ENCODE peak calls at places on chromosomes 16 and 17, in seven cellular contexts. O is astrocyte of the cerebellum, K is H1, V is AG09319, W is tibial artery, U is neural crest cell, X is cardiac fibroblast. Y is an unnamed sample.

GRCh38 chr16:11994187-11995119 is 17.9 kb downstream of the SNX29 start:
- DNase-seq in O (no peak), K (no peak), V (no peak), W (peak), U (no peak), X (no peak), Y (no peak)

GRCh38 chr17:6501359-6501758 is 55.0 kb downstream of the PITPNM3 start:
- DNase-seq in O (no peak), K (no peak), V (no peak), W (peak), U (no peak), X (no peak), Y (no peak)

GRCh38 chr16:70684146-70685060 is 1.4 kb downstream of the MTSS2 start:
- DNase-seq in O (no peak), K (no peak), V (no peak), W (no peak), U (no peak), X (no peak), Y (no peak)

GRCh38 chr17:77701996-77702395 is 256.5 kb upstream of the TNRC6C start:
- DNase-seq in O (no peak), K (no peak), V (no peak), W (peak), U (no peak), X (no peak), Y (no peak)

GRCh38 chr17:72804949-72805348 is 287.5 kb downstream of the SLC39A11 start:
- DNase-seq in O (no peak), K (no peak), V (no peak), W (no peak), U (no peak), X (no peak), Y (no peak)

GRCh38 chr17:74773871-74774286 is 2.3 kb downstream of the NAT9 start:
- DNase-seq in O (no peak), K (no peak), V (no peak), W (no peak), U (no peak), X (peak), Y (peak)

GRCh38 chr16:79601978-79602609 is 1.6 kb upstream of the MAF start:
- DNase-seq in O (peak), K (peak), V (peak), W (peak), U (peak), X (peak), Y (peak)

GRCh38 chr17:27793906-27794380 is 6.4 kb downstream of the NOS2 start:
- DNase-seq in O (no peak), K (no peak), V (no peak), W (no peak), U (no peak), X (no peak), Y (no peak)

GRCh38 chr16:28108590-28109247 is 45.2 kb upstream of the GSG1L start:
- DNase-seq in O (no peak), K (no peak), V (no peak), W (no peak), U (no peak), X (no peak), Y (no peak)

GRCh38 chr16:52671560-52671959 is 124.6 kb upstream of the TOX3 start:
- DNase-seq in O (no peak), K (no peak), V (no peak), W (no peak), U (no peak), X (no peak), Y (no peak)

GRCh38 chr16:3945751-3946603 is 65.5 kb upstream of the CREBBP start:
- DNase-seq in O (peak), K (no peak), V (peak), W (no peak), U (no peak), X (peak), Y (peak)

GRCh38 chr16:28923231-28923587 is 1.8 kb downstream of the RABEP2 start:
- DNase-seq in O (no peak), K (no peak), V (no peak), W (no peak), U (no peak), X (no peak), Y (no peak)

GRCh38 chr17:2239170-2239551 is 64.4 kb downstream of the SMG6 start:
- DNase-seq in O (no peak), K (no peak), V (no peak), W (no peak), U (no peak), X (no peak), Y (no peak)

GRCh38 chr17:65733314-65733713 is 171.9 kb upstream of the AXIN2 start:
- DNase-seq in O (no peak), K (no peak), V (no peak), W (no peak), U (no peak), X (no peak), Y (no peak)

GRCh38 chr17:69714659-69715058 is 300.2 kb downstream of the MAP2K6 start:
- DNase-seq in O (no peak), K (no peak), V (no peak), W (no peak), U (no peak), X (no peak), Y (no peak)

GRCh38 chr17:48542114-48542955 is 2.6 kb downstream of the HOXB2 start:
- DNase-seq in O (no peak), K (no peak), V (no peak), W (no peak), U (no peak), X (peak), Y (no peak)

GRCh38 chr16:85309656-85310587 is 197.7 kb upstream of the CIBAR2 start:
- DNase-seq in O (no peak), K (no peak), V (no peak), W (peak), U (peak), X (no peak), Y (no peak)

GRCh38 chr17:142102-142661 is 4.8 kb downstream of the SCGB1C2 start:
- DNase-seq in O (no peak), K (no peak), V (no peak), W (peak), U (peak), X (peak), Y (peak)

GRCh38 chr17:43702636-43703035 is 40.9 kb upstream of the MEOX1 start:
- DNase-seq in O (no peak), K (no peak), V (no peak), W (no peak), U (no peak), X (no peak), Y (no peak)

GRCh38 chr17:45200701-45201100 is 21.0 kb upstream of the FMNL1 start:
- DNase-seq in O (no peak), K (no peak), V (no peak), W (no peak), U (no peak), X (peak), Y (no peak)
- TF ChIP-seq CTCF in O (no peak), K (peak), V (no peak), W (no peak), U (no peak), X (no peak), Y (no peak)

GRCh38 chr17:56482229-56482628 is 111.3 kb upstream of the NOG start:
- DNase-seq in O (no peak), K (no peak), V (no peak), W (no peak), U (no peak), X (no peak), Y (no peak)

GRCh38 chr17:56481654-56482053 is 111.8 kb upstream of the NOG start:
- DNase-seq in O (no peak), K (no peak), V (no peak), W (no peak), U (no peak), X (no peak), Y (no peak)

GRCh38 chr17:56475121-56475520 is 118.4 kb upstream of the NOG start:
- DNase-seq in O (no peak), K (no peak), V (no peak), W (no peak), U (no peak), X (no peak), Y (no peak)

DNA sequence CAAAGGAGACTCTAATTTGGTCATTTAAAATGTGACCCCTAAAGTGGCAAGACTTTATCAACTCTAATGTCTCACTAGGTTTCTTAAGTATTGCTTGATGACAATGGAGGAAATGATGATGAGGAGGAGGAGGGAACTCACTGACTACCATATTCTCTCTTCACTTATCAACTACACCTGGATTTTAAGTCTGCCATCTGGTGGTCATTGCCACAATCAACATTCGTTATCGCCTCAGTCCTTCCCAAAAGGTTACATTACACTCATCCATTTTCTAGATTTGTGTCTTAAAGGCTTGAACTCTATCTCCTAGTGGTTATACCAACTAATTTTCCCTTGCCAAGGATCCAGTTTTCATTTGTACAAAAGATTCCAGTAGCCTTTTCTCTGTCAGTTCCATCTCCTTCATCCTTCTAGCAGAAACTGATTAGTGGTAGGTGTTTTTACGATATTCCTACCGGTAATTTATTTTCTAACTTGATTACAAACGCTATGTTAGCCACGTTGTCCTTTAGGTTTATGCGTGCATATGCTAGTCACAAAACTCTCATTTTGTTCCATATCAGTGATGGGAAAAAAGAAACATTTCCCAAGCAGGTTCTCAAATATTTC is 114.6 kb upstream of the NOG start:
- DNase-seq in O (no peak), K (no peak), V (no peak), W (no peak), U (no peak), X (peak), Y (peak)
- TF ChIP-seq CTCF in O (peak), K (peak), V (peak), W (no peak), U (peak), X (no peak), Y (peak)

DNA sequence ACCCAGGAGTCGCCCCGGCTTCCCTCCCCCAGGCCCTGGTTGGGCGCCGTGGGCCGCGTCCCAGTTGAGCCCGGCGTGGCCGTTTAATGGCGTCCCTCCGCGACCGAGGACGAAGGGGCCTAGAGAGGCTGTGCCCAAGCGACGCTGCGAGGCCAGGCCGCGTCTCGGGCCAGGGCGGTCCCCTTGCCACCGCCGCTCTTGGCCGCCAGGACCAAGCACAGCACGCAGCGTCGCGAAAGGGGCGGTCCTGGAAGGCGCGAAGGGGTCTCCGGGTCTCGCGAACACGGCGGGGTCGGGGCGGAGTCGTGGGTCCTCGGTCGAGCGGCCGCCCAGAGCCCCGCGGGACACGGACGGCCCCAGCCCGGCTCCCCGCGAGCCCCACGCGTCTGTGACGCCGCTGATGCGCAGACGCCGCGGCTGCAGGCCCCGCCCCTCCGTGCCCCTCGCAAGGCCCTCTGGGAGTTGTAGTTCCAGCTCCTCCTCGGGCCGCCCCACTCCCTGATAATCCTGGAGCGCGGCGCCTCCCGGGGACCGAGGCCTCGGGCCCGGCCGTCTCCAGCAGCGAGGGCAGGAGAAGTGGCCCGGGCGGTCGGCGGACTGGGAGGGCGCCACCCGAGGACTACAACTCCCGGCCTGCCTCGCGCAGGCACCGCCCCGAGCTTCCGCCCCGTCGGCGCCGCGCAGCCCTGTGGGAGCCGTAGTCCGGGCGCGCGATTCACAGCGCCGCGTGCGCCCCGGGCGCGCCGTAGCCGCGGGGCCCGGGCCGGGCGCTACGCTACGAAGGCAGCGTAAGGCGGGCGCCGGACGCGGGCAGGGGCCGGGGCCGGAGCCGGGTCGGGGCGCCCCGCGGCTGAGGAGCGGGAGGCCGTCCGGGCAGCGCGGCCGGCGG is at the start of gene CAPN15:
- DNase-seq in O (peak), K (no peak), V (peak), W (peak), U (peak), X (peak), Y (peak)
- TF ChIP-seq CTCF in O (peak), K (no peak), V (no peak), W (peak), U (peak), X (peak), Y (no peak)

GRCh38 chr17:9228408-9229159 is 207.3 kb downstream of the NTN1 start:
- DNase-seq in O (peak), K (no peak), V (peak), W (no peak), U (no peak), X (peak), Y (no peak)
- TF ChIP-seq CTCF in O (peak), K (no peak), V (no peak), W (no peak), U (no peak), X (no peak), Y (no peak)